ENCODE peak calls at places on chromosome 21, in nine cellular contexts. S is effector memory CD4-positive, alpha-beta T cell; P is psoas muscle; R is CD4-positive, alpha-beta memory T cell; J is esophagus squamous epithelium; Z is IMR-90; T is tibial artery; K is MM.1S; Y is mesendoderm. G is an unnamed sample.

GRCh38 chr21:31142600-31142999 is 104.3 kb upstream of the KRTAP19-8 start:
- DNase-seq in S (no peak), P (no peak), R (peak; percentile 18), J (no peak), Z (no peak), T (no peak), K (no peak), Y (peak; percentile 53), G (no peak)

GRCh38 chr21:31873275-31873695 is 465 bp downstream of the HUNK start:
- DNase-seq in S (no peak), P (no peak), R (no peak), J (no peak), Z (no peak), T (no peak), K (peak; percentile 64), Y (peak; percentile 47), G (peak; percentile 61)

GRCh38 chr21:25501996-25502665 is 105.2 kb downstream of the MRPL39 start:
- DNase-seq in S (no peak), P (no peak), R (no peak), J (no peak), Z (no peak), T (no peak), K (no peak), Y (no peak), G (peak; percentile 29)

GRCh38 chr21:32237021-32237420 is 41.8 kb downstream of the MIS18A start:
- DNase-seq in S (no peak), P (no peak), R (no peak), J (no peak), Z (no peak), T (no peak), K (no peak), Y (no peak), G (no peak)

GRCh38 chr21:43794311-43794710 is 4.9 kb downstream of the RRP1 start:
- DNase-seq in S (no peak), P (no peak), R (no peak), J (no peak), Z (no peak), T (no peak), K (no peak), Y (no peak), G (no peak)

GRCh38 chr21:34498623-34499022 is 13.4 kb downstream of the KCNE1 start:
- DNase-seq in S (no peak), P (no peak), R (no peak), J (no peak), Z (peak; percentile 38), T (no peak), K (no peak), Y (no peak), G (peak; percentile 43)

GRCh38 chr21:40339050-40339449 is 471.8 kb downstream of the PCP4 start:
- DNase-seq in S (no peak), P (no peak), R (no peak), J (no peak), Z (no peak), T (no peak), K (no peak), Y (no peak), G (no peak)

GRCh38 chr21:31667141-31667540 is 7.6 kb downstream of the SOD1 start:
- DNase-seq in S (no peak), P (no peak), R (no peak), J (no peak), Z (no peak), T (no peak), K (no peak), Y (no peak), G (no peak)

GRCh38 chr21:37207441-37208009 is 59.6 kb downstream of the VPS26C start:
- DNase-seq in S (no peak), P (peak; percentile 88), R (no peak), J (no peak), Z (no peak), T (no peak), K (peak; percentile 53), Y (no peak), G (peak; percentile 69)

GRCh38 chr21:37087188-37087587 is 14.1 kb downstream of the TTC3 start:
- DNase-seq in S (no peak), P (no peak), R (no peak), J (no peak), Z (peak; percentile 82), T (no peak), K (no peak), Y (peak; percentile 8), G (no peak)

GRCh38 chr21:23811802-23812201 is 1795.5 kb downstream of the MRPL39 start:
- DNase-seq in S (no peak), P (no peak), R (no peak), J (no peak), Z (no peak), T (no peak), K (peak; percentile 13), Y (no peak), G (no peak)

GRCh38 chr21:38769253-38769780 is 36.4 kb upstream of the ETS2 start:
- DNase-seq in S (no peak), P (no peak), R (no peak), J (no peak), Z (peak; percentile 94), T (no peak), K (no peak), Y (no peak), G (peak; percentile 44)

GRCh38 chr21:31248598-31248997 is 95.5 kb downstream of the TIAM1 start:
- DNase-seq in S (no peak), P (peak; percentile 51), R (no peak), J (no peak), Z (peak; percentile 63), T (no peak), K (no peak), Y (peak; percentile 20), G (no peak)

GRCh38 chr21:31493350-31493880 is 149.4 kb upstream of the TIAM1 start:
- DNase-seq in S (no peak), P (no peak), R (no peak), J (no peak), Z (no peak), T (no peak), K (no peak), Y (no peak), G (no peak)

GRCh38 chr21:23799376-23799775 is 1807.9 kb downstream of the MRPL39 start:
- DNase-seq in S (no peak), P (no peak), R (no peak), J (no peak), Z (no peak), T (no peak), K (no peak), Y (no peak), G (no peak)

GRCh38 chr21:45436371-45437040 is 31.5 kb downstream of the COL18A1 start:
- DNase-seq in S (no peak), P (no peak), R (no peak), J (no peak), Z (no peak), T (no peak), K (no peak), Y (no peak), G (no peak)
- H3K4me1 ChIP-seq in S (peaks cover 5% of the 10 kb centered on the region), P (peaks cover 11% of the 10 kb centered on the region), R (peaks cover 10% of the 10 kb centered on the region), J (peaks cover 30% of the 10 kb centered on the region), Z (peaks cover 32% of the 10 kb centered on the region), T (peaks cover 63% of the 10 kb centered on the region), K (no peaks in the 10 kb centered on the region), Y (no peaks in the 10 kb centered on the region), G (peaks cover 15% of the 10 kb centered on the region)

GRCh38 chr21:35738342-35738961 is 321.9 kb downstream of the SETD4 start:
- DNase-seq in S (no peak), P (no peak), R (no peak), J (no peak), Z (peak; percentile 4), T (no peak), K (no peak), Y (no peak), G (peak; percentile 12)
- H3K27ac ChIP-seq in S (no peak overlapping the region), P (no peak overlapping the region), R (no peak overlapping the region), J (peak overlapping the region; percentile 68), Z (no peak overlapping the region), T (peak overlapping the region; percentile 7), K (no peak overlapping the region), Y (no peak overlapping the region), G (no peak overlapping the region)

GRCh38 chr21:15742052-15742451 is 12.3 kb downstream of the USP25 start:
- DNase-seq in S (no peak), P (no peak), R (no peak), J (no peak), Z (peak; percentile 12), T (no peak), K (no peak), Y (no peak), G (no peak)
- H3K4me1 ChIP-seq in S (peaks cover 15% of the 10 kb centered on the region), P (peaks cover 56% of the 10 kb centered on the region), R (peaks cover 73% of the 10 kb centered on the region), J (peaks cover 27% of the 10 kb centered on the region), Z (peaks cover 2% of the 10 kb centered on the region), T (peaks cover 18% of the 10 kb centered on the region), K (no peaks in the 10 kb centered on the region), Y (peaks cover 11% of the 10 kb centered on the region), G (no peaks in the 10 kb centered on the region)

DNA sequence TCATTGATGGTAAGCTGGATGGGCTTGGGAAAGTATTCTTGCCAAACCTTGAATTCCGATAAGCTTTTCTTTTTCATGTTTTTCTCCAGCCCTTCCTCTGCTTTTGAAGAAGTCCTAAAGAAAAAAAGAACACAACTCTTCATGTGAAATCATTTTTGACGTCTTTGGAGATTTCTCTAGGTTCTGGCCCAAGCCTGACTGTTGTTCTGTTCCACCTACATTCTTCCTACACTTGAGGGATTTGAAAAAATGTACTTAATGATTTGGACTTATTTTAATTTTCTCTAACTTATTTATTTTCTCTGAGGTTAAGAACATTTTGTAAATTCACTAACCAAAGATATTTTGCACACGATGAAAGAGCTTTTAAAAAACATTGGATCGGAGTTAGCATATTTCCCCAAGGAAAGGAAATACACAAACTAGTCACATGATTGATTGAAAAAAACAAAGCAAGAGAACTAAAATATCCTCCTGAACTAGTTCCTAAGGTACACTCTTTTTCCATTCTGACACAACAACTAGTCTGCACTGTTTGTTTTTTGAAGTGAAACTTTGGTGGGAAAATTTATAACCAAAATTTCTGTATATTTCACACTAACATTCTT is 82.3 kb downstream of the LTN1 start:
- DNase-seq in S (no peak), P (no peak), R (no peak), J (no peak), Z (no peak), T (no peak), K (no peak), Y (no peak), G (no peak)
- H3K27ac ChIP-seq in S (no peak overlapping the region), P (no peak overlapping the region), R (no peak overlapping the region), J (no peak overlapping the region), Z (no peak overlapping the region), T (peak overlapping the region; percentile 50), K (no peak overlapping the region), Y (no peak overlapping the region), G (no peak overlapping the region)

DNA sequence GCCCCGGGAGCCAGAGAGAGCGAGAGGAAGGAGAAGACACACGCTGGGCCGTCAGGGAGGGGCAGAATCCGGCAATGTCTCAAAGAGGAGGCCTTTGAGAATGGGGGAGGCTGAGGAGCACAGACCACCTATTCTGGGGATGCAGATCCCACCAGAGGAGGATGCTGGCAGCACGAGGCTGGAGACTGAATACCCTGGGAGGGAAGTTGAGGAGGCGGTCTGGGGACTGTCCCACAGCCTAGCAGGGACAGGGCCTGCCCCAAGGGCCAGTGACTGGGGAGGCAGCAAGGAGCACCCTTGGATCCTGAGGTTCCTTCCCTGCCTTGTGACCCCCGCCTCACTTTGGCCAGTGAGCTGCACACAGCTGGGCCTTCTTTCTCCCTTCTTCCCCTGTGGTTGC is 49.2 kb downstream of the SLC37A1 start:
- DNase-seq in S (no peak), P (no peak), R (no peak), J (no peak), Z (no peak), T (peak; percentile 13), K (no peak), Y (no peak), G (no peak)
- H3K4me1 ChIP-seq in S (no peaks in the 10 kb centered on the region), P (no peaks in the 10 kb centered on the region), R (no peaks in the 10 kb centered on the region), J (no peaks in the 10 kb centered on the region), Z (no peaks in the 10 kb centered on the region), T (no peaks in the 10 kb centered on the region), K (no peaks in the 10 kb centered on the region), Y (no peaks in the 10 kb centered on the region), G (no peaks in the 10 kb centered on the region)

GRCh38 chr21:45136500-45136899 is 62.1 kb downstream of the ADARB1 start:
- DNase-seq in S (no peak), P (no peak), R (no peak), J (no peak), Z (no peak), T (no peak), K (no peak), Y (no peak), G (no peak)
- H3K27ac ChIP-seq in S (no peak overlapping the region), P (peak overlapping the region; percentile 71), R (no peak overlapping the region), J (no peak overlapping the region), Z (peak overlapping the region; percentile 12), T (peak overlapping the region; percentile 70), K (no peak overlapping the region), Y (no peak overlapping the region), G (no peak overlapping the region)

G was measured in SJCRH30.